ENCODE peak calls at places on chromosomes 4 and X, in six cellular contexts. B is sigmoid colon, A is DMS153, M is NCI-H1436, T is IMR-90, C is A549. K is an unnamed sample.
A peak's percentile ranks its signal among the peaks of the same experiment; 100 is the strongest.

GRCh38 chrX:71556026-71556425 is 22.2 kb upstream of the GCNA start:
- DNase-seq in B (no peak), A (no peak), M (no peak), T (no peak), C (no peak), K (no peak)

GRCh38 chr4:47852121-47852520 is 14.3 kb upstream of the CORIN start:
- DNase-seq in B (no peak), A (no peak), M (no peak), T (peak; percentile 92), C (no peak), K (no peak)

GRCh38 chr4:80336582-80336981 is 1.1 kb downstream of the CFAP299 start:
- DNase-seq in B (peak; percentile 57), A (peak; percentile 28), M (peak; percentile 25), T (peak; percentile 32), C (peak; percentile 2), K (no peak)

GRCh38 chr4:101163936-101164335 is 183.4 kb downstream of the PPP3CA start:
- DNase-seq in B (no peak), A (no peak), M (no peak), T (peak; percentile 18), C (no peak), K (no peak)

GRCh38 chrX:48465336-48465933 is 4.6 kb downstream of the SLC38A5 start:
- DNase-seq in B (no peak), A (no peak), M (no peak), T (peak; percentile 96), C (no peak), K (peak; percentile 39)

GRCh38 chr4:2141022-2141761 is 82.1 kb downstream of the NAT8L start:
- DNase-seq in B (no peak), A (no peak), M (no peak), T (no peak), C (no peak), K (no peak)

GRCh38 chr4:121484633-121485032 is 103.8 kb upstream of the QRFPR start:
- DNase-seq in B (no peak), A (no peak), M (peak; percentile 8), T (peak; percentile 66), C (peak; percentile 3), K (peak; percentile 46)

GRCh38 chr4:101527186-101527585 is 179.9 kb upstream of the PPP3CA start:
- DNase-seq in B (no peak), A (no peak), M (no peak), T (no peak), C (no peak), K (peak; percentile 13)

GRCh38 chrX:36434521-36434920 is 515.0 kb downstream of the CFAP47 start:
- DNase-seq in B (no peak), A (peak; percentile 56), M (no peak), T (peak; percentile 20), C (no peak), K (peak; percentile 46)

GRCh38 chr4:8697826-8698225 is 105.3 kb downstream of the CPZ start:
- DNase-seq in B (peak; percentile 32), A (no peak), M (no peak), T (no peak), C (no peak), K (no peak)

GRCh38 chrX:46703980-46704379 is 54.9 kb downstream of the SLC9A7 start:
- DNase-seq in B (no peak), A (no peak), M (no peak), T (no peak), C (no peak), K (no peak)